ENCODE peak calls at places on chromosomes 13 and 19, in eight cellular contexts. V is iris pigment epithelial cell; Y is fibroblast of mammary gland; T is testis; J is stimulated activated CD4-positive, alpha-beta T cell treated with anti-CD3 and anti-CD28 coated beads, TNF-alpha, amount 100 ng/mL, for 48 hours; N is NCI-H2029; E is Peyer's patch; Z is central memory CD4-positive, alpha-beta T cell. W is an unnamed sample.

GRCh38 chr13:83515267-83515666 is 367.0 kb downstream of the SLITRK1 start:
- DNase-seq in Z (no peak), N (no peak), J (no peak), T (no peak), V (peak), Y (peak), E (no peak), W (peak)

GRCh38 chr13:107685876-107686275 is 529.5 kb downstream of the LIG4 start:
- DNase-seq in Y (no peak), V (no peak), Z (no peak), E (no peak), T (no peak), N (no peak), J (no peak), W (no peak)

GRCh38 chr13:90118467-90119071 is 1228.9 kb upstream of the MIR17HG start:
- DNase-seq in Y (no peak), J (no peak), V (no peak), E (no peak), T (no peak), Z (no peak), N (no peak), W (no peak)

GRCh38 chr19:46503848-46504453 is 8.3 kb upstream of the PNMA8B start:
- DNase-seq in E (no peak), T (no peak), V (no peak), Z (no peak), N (no peak), J (no peak), Y (no peak), W (no peak)

GRCh38 chr19:35712910-35713845 is 4.6 kb upstream of the KMT2B start:
- DNase-seq in J (no peak), E (peak), Z (peak), N (no peak), V (no peak), T (no peak), Y (peak), W (no peak)

GRCh38 chr13:99314640-99315176 is 7.5 kb upstream of the GPR183 start:
- DNase-seq in N (no peak), J (peak), Y (peak), T (no peak), E (peak), V (peak), Z (peak), W (peak)

GRCh38 chr19:2168619-2169424 is 5.1 kb downstream of the DOT1L start:
- DNase-seq in T (peak), Z (no peak), N (peak), Y (peak), J (peak), V (peak), E (peak), W (peak)

GRCh38 chr13:29583073-29583785 is 12.3 kb downstream of the SLC7A1 start:
- DNase-seq in Z (no peak), E (no peak), Y (peak), T (peak), V (peak), J (no peak), N (no peak), W (no peak)

GRCh38 chr19:29529646-29530548 is 4.1 kb downstream of the VSTM2B start:
- DNase-seq in Z (no peak), N (no peak), E (peak), J (no peak), Y (no peak), V (no peak), T (no peak), W (no peak)

GRCh38 chr13:108322206-108322824 is 52.8 kb downstream of the TNFSF13B start:
- DNase-seq in T (no peak), E (no peak), J (no peak), V (peak), Z (peak), N (no peak), Y (peak), W (peak)

W was measured in DMS153.